ENCODE peak calls at places on chromosome 1, in six cellular contexts. A is cerebellar cortex, W is neural crest cell, H is substantia nigra, V is ecto neural progenitor cell, P is NCI-H774. F is an unnamed sample.

GRCh38 chr1:109537450-109538178 is 2.1 kb upstream of the GPR61 start:
- DNase-seq in A (no peak), W (no peak), H (no peak), V (no peak), P (no peak), F (no peak)

GRCh38 chr1:162285149-162285561 is 91.5 kb downstream of the SPATA46 start:
- DNase-seq in A (peak; percentile 14), W (no peak), H (no peak), V (no peak), P (peak; percentile 84), F (no peak)

GRCh38 chr1:221555689-221556433 is 186.0 kb downstream of the DUSP10 start:
- DNase-seq in A (peak; percentile 2), W (no peak), H (no peak), V (no peak), P (no peak), F (no peak)

GRCh38 chr1:115865704-115866380 is 24.9 kb upstream of the NHLH2 start:
- DNase-seq in A (no peak), W (no peak), H (no peak), V (no peak), P (no peak), F (no peak)

GRCh38 chr1:24294757-24295371 is 24.3 kb upstream of the GRHL3 start:
- DNase-seq in A (peak; percentile 57), W (no peak), H (no peak), V (no peak), P (no peak), F (no peak)

GRCh38 chr1:157194739-157195520 is 56.7 kb upstream of the ETV3 start:
- DNase-seq in A (no peak), W (no peak), H (no peak), V (peak; percentile 44), P (no peak), F (no peak)

GRCh38 chr1:65002508-65003315 is 36.4 kb upstream of the JAK1 start:
- DNase-seq in A (peak; percentile 58), W (peak; percentile 51), H (peak; percentile 82), V (peak; percentile 84), P (no peak), F (no peak)

GRCh38 chr1:21325231-21325718 is 35.0 kb upstream of the ECE1 start:
- DNase-seq in A (no peak), W (no peak), H (no peak), V (no peak), P (no peak), F (no peak)

GRCh38 chr1:185499986-185500626 is 183.1 kb upstream of the IVNS1ABP start:
- DNase-seq in A (no peak), W (no peak), H (no peak), V (no peak), P (no peak), F (no peak)

GRCh38 chr1:93779540-93780121 is 98.0 kb upstream of the BCAR3 start:
- DNase-seq in A (no peak), W (no peak), H (no peak), V (no peak), P (no peak), F (no peak)